ENCODE peak calls at places on chromosome 7, in eight cellular contexts. K is naive thymus-derived CD4-positive, alpha-beta T cell; P is pancreas; V is psoas muscle; T is lung; E is heart right ventricle; U is heart left ventricle; S is left lung. G is an unnamed sample. For H3K4me1, the result is how much of the 10 kb centered on the place peaks cover.

GRCh38 chr7:103106336-103107070 is 31.6 kb downstream of the ARMC10 start:
- ATAC-seq in K (no peak), P (no peak), V (no peak), T (no peak), E (no peak), U (no peak), S (no peak), G (no peak)

GRCh38 chr7:17009007-17009719 is 127.4 kb upstream of the AGR3 start:
- ATAC-seq in K (peak), P (peak), V (no peak), T (peak), E (peak), U (peak), S (peak), G (peak)

GRCh38 chr7:156927571-156928405 is 21.7 kb upstream of the NOM1 start:
- ATAC-seq in K (no peak), P (no peak), V (no peak), T (no peak), E (no peak), U (no peak), S (no peak), G (peak)

GRCh38 chr7:1742555-1743303 is 72.7 kb downstream of the ELFN1 start:
- ATAC-seq in K (no peak), P (peak), V (no peak), T (no peak), E (peak), U (peak), S (no peak), G (no peak)

GRCh38 chr7:100890640-100891521 is 1.4 kb upstream of the UFSP1 start:
- ATAC-seq in K (no peak), P (no peak), V (no peak), T (no peak), E (peak), U (no peak), S (no peak), G (no peak)

GRCh38 chr7:155611808-155612447 is 32.5 kb upstream of the RBM33 start:
- ATAC-seq in K (no peak), P (no peak), V (no peak), T (no peak), E (no peak), U (no peak), S (peak), G (no peak)

GRCh38 chr7:90958669-90959068 is 305.6 kb upstream of the FZD1 start:
- ATAC-seq in K (no peak), P (no peak), V (no peak), T (no peak), E (no peak), U (no peak), S (no peak), G (no peak)

GRCh38 chr7:24756545-24756988 is 697 bp downstream of the GSDME start:
- ATAC-seq in K (peak), P (peak), V (no peak), T (no peak), E (peak), U (peak), S (peak), G (peak)

GRCh38 chr7:70700935-70701425 is 431.0 kb upstream of the GALNT17 start:
- ATAC-seq in K (no peak), P (no peak), V (no peak), T (no peak), E (no peak), U (no peak), S (no peak), G (no peak)

GRCh38 chr7:137948083-137948844 is 53.6 kb downstream of the CREB3L2 start:
- ATAC-seq in K (no peak), P (peak), V (no peak), T (no peak), E (no peak), U (no peak), S (no peak), G (no peak)

GRCh38 chr7:32044739-32045138 is 25.5 kb downstream of the PDE1C start:
- ATAC-seq in K (no peak), P (no peak), V (no peak), T (no peak), E (no peak), U (peak), S (no peak), G (no peak)

GRCh38 chr7:80374321-80374720 is 137.5 kb downstream of the GNAT3 start:
- ATAC-seq in K (no peak), P (no peak), V (no peak), T (no peak), E (no peak), U (no peak), S (no peak), G (no peak)

GRCh38 chr7:100396421-100396982 is 23.2 kb downstream of the PILRA start:
- ATAC-seq in K (peak), P (peak), V (no peak), T (no peak), E (peak), U (peak), S (peak), G (no peak)

GRCh38 chr7:34497153-34497777 is 160.8 kb upstream of the NPSR1 start:
- ATAC-seq in K (no peak), P (no peak), V (no peak), T (no peak), E (no peak), U (no peak), S (no peak), G (no peak)

GRCh38 chr7:131225619-131226101 is 102.0 kb upstream of the MKLN1 start:
- ATAC-seq in K (no peak), P (peak), V (peak), T (peak), E (peak), U (peak), S (peak), G (peak)

GRCh38 chr7:1750541-1751021 is 80.5 kb downstream of the ELFN1 start:
- ATAC-seq in K (no peak), P (no peak), V (no peak), T (no peak), E (peak), U (peak), S (no peak), G (no peak)

GRCh38 chr7:14483663-14484062 is 418.9 kb downstream of the DGKB start:
- ATAC-seq in K (no peak), P (no peak), V (no peak), T (no peak), E (no peak), U (no peak), S (no peak), G (no peak)

GRCh38 chr7:111508387-111508786 is 53.9 kb downstream of the IMMP2L start:
- ATAC-seq in K (no peak), P (no peak), V (no peak), T (no peak), E (no peak), U (no peak), S (no peak), G (no peak)

GRCh38 chr7:6153646-6154541 is 118.5 kb downstream of the CYTH3 start:
- ATAC-seq in K (peak), P (no peak), V (no peak), T (no peak), E (no peak), U (no peak), S (no peak), G (no peak)

GRCh38 chr7:8111282-8111681 is 142.7 kb downstream of the GLCCI1 start:
- ATAC-seq in K (no peak), P (no peak), V (no peak), T (no peak), E (no peak), U (no peak), S (no peak), G (no peak)

GRCh38 chr7:38141187-38141586 is 36.9 kb upstream of the STARD3NL start:
- ATAC-seq in K (no peak), P (no peak), V (no peak), T (no peak), E (no peak), U (no peak), S (no peak), G (no peak)

GRCh38 chr7:117338020-117338419 is 15.2 kb upstream of the WNT2 start:
- ATAC-seq in K (no peak), P (no peak), V (no peak), T (no peak), E (no peak), U (no peak), S (no peak), G (no peak)

GRCh38 chr7:114889646-114890285 is 32.1 kb upstream of the MDFIC start:
- ATAC-seq in K (peak), P (peak), V (peak), T (peak), E (no peak), U (no peak), S (peak), G (no peak)

GRCh38 chr7:6658618-6659345 is 21.7 kb downstream of the ZNF316 start:
- ATAC-seq in K (no peak), P (no peak), V (no peak), T (no peak), E (no peak), U (no peak), S (no peak), G (no peak)

GRCh38 chr7:6615853-6616555 is 594 bp downstream of the ZNF853 start:
- ATAC-seq in K (peak), P (peak), V (peak), T (no peak), E (peak), U (peak), S (peak), G (peak)

GRCh38 chr7:136144182-136144581 is 167.0 kb upstream of the MTPN start:
- ATAC-seq in K (no peak), P (no peak), V (no peak), T (no peak), E (no peak), U (no peak), S (no peak), G (no peak)

GRCh38 chr7:96648784-96649183 is 60.9 kb downstream of the SEM1 start:
- ATAC-seq in K (no peak), P (no peak), V (no peak), T (no peak), E (no peak), U (no peak), S (no peak), G (no peak)

GRCh38 chr7:55140221-55140980 is 121.6 kb downstream of the EGFR start:
- ATAC-seq in K (no peak), P (peak), V (peak), T (peak), E (peak), U (peak), S (peak), G (peak)

DNA sequence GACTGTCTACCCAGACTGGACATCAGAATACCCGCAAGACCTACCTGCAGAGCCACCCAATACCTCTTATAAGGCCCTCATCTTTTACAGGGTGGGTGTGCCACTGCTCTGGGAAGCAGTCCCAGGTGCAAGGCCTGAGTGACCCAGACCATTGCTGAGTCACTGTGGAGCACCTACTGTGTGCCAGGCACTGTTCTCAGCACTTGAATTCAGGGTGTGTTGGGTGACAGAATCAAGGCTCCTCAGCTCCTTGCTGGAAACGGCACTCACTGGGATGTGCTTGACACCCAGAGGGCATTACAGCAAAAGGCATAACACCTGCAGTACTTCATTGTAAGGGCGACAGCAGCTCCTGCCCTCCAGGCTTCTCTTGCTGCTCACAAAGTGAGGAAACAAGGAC is 7.1 kb downstream of the CAMK2B start:
- ATAC-seq in K (no peak), P (no peak), V (no peak), T (no peak), E (no peak), U (no peak), S (no peak), G (no peak)
- H3K4me1 ChIP-seq in K (under half), P (under half), V (half or more), T (under half), E (under half), U (under half), S (under half), G (under half)

GRCh38 chr7:20288036-20288435 is 42.7 kb upstream of the ITGB8 start:
- ATAC-seq in K (no peak), P (no peak), V (no peak), T (no peak), E (no peak), U (no peak), S (no peak), G (no peak)
- H3K4me1 ChIP-seq in K (under half), P (under half), V (under half), T (under half), E (under half), U (under half), S (under half), G (under half)

DNA sequence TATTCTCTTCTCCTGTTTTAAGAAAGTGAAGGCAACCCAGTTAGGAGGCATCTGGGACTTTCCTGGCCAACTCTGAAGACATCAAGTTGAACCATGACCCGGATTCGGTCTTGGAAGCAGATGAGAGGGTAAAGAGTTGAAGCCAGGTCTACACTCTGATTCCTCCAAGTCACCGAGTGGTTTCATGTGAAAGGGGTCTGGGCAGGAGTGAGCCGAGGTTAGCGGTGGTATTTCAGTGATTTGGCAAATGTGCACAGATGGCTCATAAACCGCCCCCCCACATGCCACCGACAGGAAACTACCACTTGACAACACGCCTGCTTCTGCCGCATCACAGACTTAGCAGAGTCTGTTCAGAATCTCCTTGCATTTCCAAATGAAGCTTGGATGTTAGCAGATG is 11.3 kb upstream of the REPIN1 start:
- ATAC-seq in K (peak), P (no peak), V (peak), T (no peak), E (no peak), U (no peak), S (no peak), G (no peak)
- H3K4me1 ChIP-seq in K (under half), P (under half), V (under half), T (under half), E (under half), U (under half), S (under half), G (under half)

GRCh38 chr7:127678947-127679346 is 27.0 kb downstream of the SND1 start:
- ATAC-seq in K (no peak), P (no peak), V (no peak), T (no peak), E (no peak), U (no peak), S (no peak), G (no peak)

GRCh38 chr7:127678330-127678729 is 26.3 kb downstream of the SND1 start:
- ATAC-seq in K (no peak), P (peak), V (no peak), T (no peak), E (no peak), U (no peak), S (no peak), G (no peak)

GRCh38 chr7:127675716-127676115 is 23.7 kb downstream of the SND1 start:
- ATAC-seq in K (no peak), P (no peak), V (no peak), T (no peak), E (no peak), U (no peak), S (no peak), G (no peak)

GRCh38 chr7:127674361-127674760 is 22.4 kb downstream of the SND1 start:
- ATAC-seq in K (no peak), P (no peak), V (peak), T (no peak), E (no peak), U (no peak), S (no peak), G (no peak)

GRCh38 chr7:127677433-127678230 is 25.6 kb downstream of the SND1 start:
- ATAC-seq in K (no peak), P (no peak), V (no peak), T (no peak), E (no peak), U (no peak), S (no peak), G (no peak)
- H3K4me1 ChIP-seq in K (under half), P (under half), V (under half), T (under half), E (under half), U (under half), S (under half), G (under half)

GRCh38 chr7:23349484-23350157 is 50.5 kb downstream of the MALSU1 start:
- ATAC-seq in K (no peak), P (no peak), V (no peak), T (no peak), E (no peak), U (no peak), S (no peak), G (no peak)
- H3K4me1 ChIP-seq in K (under half), P (under half), V (under half), T (under half), E (under half), U (under half), S (under half), G (under half)

DNA sequence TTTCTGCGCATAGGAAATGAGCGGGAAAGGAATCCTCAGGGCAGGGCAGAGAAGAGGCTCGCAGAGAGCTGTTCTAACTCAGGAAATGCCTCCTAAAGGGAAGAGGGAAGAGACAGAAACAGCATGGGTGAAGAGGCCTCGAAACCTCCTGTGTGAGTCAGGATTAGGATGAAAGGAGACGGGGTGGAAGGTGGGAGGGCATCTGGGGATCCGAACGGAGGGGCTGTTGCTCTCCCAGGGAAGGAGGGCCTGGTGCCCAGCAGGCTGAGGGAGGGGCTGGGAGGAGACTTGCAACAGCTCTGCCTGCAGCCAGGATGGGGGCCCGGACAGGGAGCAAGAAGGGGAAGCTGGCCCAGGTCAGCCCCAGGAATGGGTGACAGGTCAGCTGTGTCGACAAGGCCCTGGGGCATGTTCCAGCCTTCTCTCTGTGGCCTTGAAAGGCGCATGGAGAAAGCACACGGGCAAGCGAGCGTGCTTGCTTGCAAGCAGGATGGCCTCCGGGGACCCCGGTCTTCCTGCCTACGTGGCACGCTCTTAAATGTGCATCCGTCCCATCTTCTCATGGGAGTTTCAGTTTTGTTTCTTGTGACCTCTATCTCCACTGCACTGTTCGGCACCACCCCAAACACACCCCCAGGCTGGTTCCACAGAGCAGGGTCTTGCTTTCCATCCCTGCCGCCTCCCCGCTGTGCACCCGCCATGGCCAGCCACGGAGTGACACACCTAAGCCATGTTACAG is 63.5 kb downstream of the HIPK2 start:
- ATAC-seq in K (peak), P (peak), V (peak), T (no peak), E (peak), U (peak), S (peak), G (peak)
- H3K4me1 ChIP-seq in K (under half), P (under half), V (under half), T (under half), E (under half), U (under half), S (under half), G (under half)

G was measured in gastroesophageal sphincter.